ENCODE peak calls at places on chromosomes 16 and 17, in four cellular contexts. G, N, Q and L are unnamed samples.
A peak's percentile ranks its signal among the peaks of the same experiment; 100 is the strongest.

GRCh38 chr17:74691151-74691550 is 21.6 kb downstream of the CD300LF start:
- DNase-seq in G (no peak), N (no peak), Q (no peak), L (no peak)

GRCh38 chr17:42720996-42721583 is 23.8 kb downstream of the EZH1 start:
- DNase-seq in G (peak; percentile 27), N (peak; percentile 87), Q (peak; percentile 63), L (peak; percentile 17)

GRCh38 chr17:72510454-72511016 is 389.7 kb downstream of the SOX9 start:
- DNase-seq in G (no peak), N (no peak), Q (no peak), L (no peak)

GRCh38 chr17:37067555-37068111 is 118.9 kb downstream of the AATF start:
- DNase-seq in G (no peak), N (peak; percentile 85), Q (peak; percentile 83), L (no peak)

GRCh38 chr16:11126389-11127072 is 129.5 kb downstream of the SOCS1 start:
- DNase-seq in G (no peak), N (no peak), Q (no peak), L (no peak)

GRCh38 chr17:36209575-36209974 is 1.3 kb upstream of the CCL4L2 start:
- DNase-seq in G (no peak), N (no peak), Q (no peak), L (no peak)

GRCh38 chr17:80055597-80055996 is 19.2 kb downstream of the CCDC40 start:
- DNase-seq in G (no peak), N (no peak), Q (no peak), L (no peak)

GRCh38 chr16:85490971-85491771 is 122.0 kb upstream of the GSE1 start:
- DNase-seq in G (peak; percentile 28), N (no peak), Q (peak; percentile 18), L (no peak)

GRCh38 chr17:45289316-45290268 is 27.2 kb downstream of the MAP3K14 start:
- DNase-seq in G (no peak), N (no peak), Q (no peak), L (no peak)

GRCh38 chr17:71942626-71943025 is 178.2 kb upstream of the SOX9 start:
- DNase-seq in G (no peak), N (no peak), Q (no peak), L (no peak)

GRCh38 chr17:15412606-15413005 is 54.8 kb downstream of the CDRT4 start:
- DNase-seq in G (no peak), N (no peak), Q (no peak), L (no peak)

GRCh38 chr16:6964679-6965078 is 368.0 kb upstream of the RBFOX1 start:
- DNase-seq in G (no peak), N (no peak), Q (no peak), L (no peak)

GRCh38 chr16:29926675-29927522 is 873 bp upstream of the KCTD13 start:
- DNase-seq in G (no peak), N (no peak), Q (peak; percentile 14), L (no peak)

GRCh38 chr16:89200850-89201466 is 621 bp upstream of the SLC22A31 start:
- DNase-seq in G (no peak), N (no peak), Q (no peak), L (no peak)